ENCODE peak calls at places on chromosomes 3 and 15, in nine cellular contexts. W is mucosa of descending colon; I is lower lobe of right lung; H is psoas muscle; M is GM23248; Q is HFF-Myc; L is CD8-positive, alpha-beta memory T cell; X is colonic mucosa; V is tibial nerve. P is an unnamed sample.

GRCh38 chr15:41955807-41956525 is 16.4 kb downstream of the EHD4 start:
- DNase-seq in L (no peak), X (no peak), I (no peak), M (no peak), H (no peak), W (no peak), V (no peak), Q (no peak), P (no peak)

GRCh38 chr15:23646165-23647000 is 1.3 kb downstream of the MAGEL2 start:
- DNase-seq in H (peak), M (no peak), Q (no peak), V (no peak), L (no peak), X (no peak), I (peak), W (peak), P (no peak)

GRCh38 chr15:85036716-85037115 is 55.1 kb downstream of the PDE8A start:
- DNase-seq in M (no peak), I (no peak), H (no peak), Q (no peak), L (no peak), V (no peak), X (no peak), W (no peak), P (no peak)

GRCh38 chr15:70873232-70874054 is 18.8 kb downstream of the THAP10 start:
- DNase-seq in L (no peak), V (no peak), W (no peak), X (no peak), H (no peak), M (no peak), I (no peak), Q (no peak), P (no peak)

GRCh38 chr3:17640466-17640865 is 102.0 kb downstream of the TBC1D5 start:
- DNase-seq in H (no peak), Q (no peak), W (no peak), X (no peak), V (no peak), M (peak), L (no peak), I (no peak), P (peak)

GRCh38 chr3:57627976-57628375 is 30.8 kb upstream of the ARF4 start:
- DNase-seq in V (no peak), H (no peak), Q (no peak), M (no peak), W (no peak), L (no peak), I (no peak), X (no peak), P (no peak)

GRCh38 chr3:170414202-170414663 is 4.4 kb upstream of the CLDN11 start:
- DNase-seq in L (peak), Q (peak), M (peak), H (no peak), V (peak), X (no peak), W (no peak), I (no peak), P (peak)

GRCh38 chr15:47972738-47973137 is 148.1 kb upstream of the SLC24A5 start:
- DNase-seq in V (no peak), M (no peak), W (no peak), L (no peak), I (no peak), Q (no peak), H (no peak), X (no peak), P (no peak)

GRCh38 chr3:105402287-105402801 is 35.6 kb downstream of the ALCAM start:
- DNase-seq in W (no peak), V (no peak), L (no peak), I (no peak), H (no peak), M (peak), X (no peak), Q (no peak), P (peak)

GRCh38 chr3:196177967-196178366 is 33.2 kb downstream of the ZDHHC19 start:
- DNase-seq in L (no peak), V (no peak), Q (no peak), I (no peak), H (peak), M (no peak), X (peak), W (no peak), P (no peak)

GRCh38 chr3:48402281-48402732 is 27.6 kb downstream of the PLXNB1 start:
- DNase-seq in X (peak), Q (peak), V (peak), I (peak), W (peak), M (peak), L (no peak), H (peak), P (peak)

GRCh38 chr3:60202052-60202753 is 1049.0 kb downstream of the FHIT start:
- DNase-seq in V (no peak), H (no peak), Q (no peak), M (no peak), W (no peak), L (no peak), I (no peak), X (no peak), P (no peak)

GRCh38 chr15:72534522-72534921 is 60.4 kb downstream of the ARIH1 start:
- DNase-seq in L (peak), X (no peak), H (no peak), Q (no peak), M (no peak), I (no peak), V (no peak), W (no peak), P (no peak)

GRCh38 chr15:75036269-75036668 is 12.9 kb downstream of the PPCDC start:
- DNase-seq in L (no peak), M (peak), H (no peak), I (no peak), X (peak), W (no peak), Q (no peak), V (no peak), P (peak)

GRCh38 chr3:195240171-195240701 is 30.7 kb downstream of the XXYLT1 start:
- DNase-seq in H (peak), Q (no peak), I (peak), V (no peak), M (no peak), W (peak), X (peak), L (no peak), P (no peak)

GRCh38 chr15:77032052-77032646 is 37.2 kb downstream of the PSTPIP1 start:
- DNase-seq in M (no peak), W (peak), X (peak), V (no peak), Q (no peak), H (peak), L (no peak), I (peak), P (no peak)

GRCh38 chr3:102673271-102674115 is 238.7 kb downstream of the ZPLD1 start:
- DNase-seq in W (peak), V (peak), L (peak), I (peak), Q (peak), H (peak), X (peak), M (peak), P (peak)

GRCh38 chr3:151724846-151725562 is 8.7 kb upstream of the AADACL2 start:
- DNase-seq in L (no peak), X (no peak), I (no peak), V (no peak), W (no peak), Q (peak), M (no peak), H (no peak), P (no peak)

GRCh38 chr3:31377045-31377642 is 155.6 kb upstream of the STT3B start:
- DNase-seq in M (peak), L (no peak), X (no peak), H (no peak), W (no peak), V (no peak), I (no peak), Q (peak), P (peak)

GRCh38 chr15:42141795-42142667 is 14.4 kb downstream of the PLA2G4F start:
- DNase-seq in L (no peak), W (no peak), H (no peak), I (no peak), M (no peak), Q (no peak), X (no peak), V (no peak), P (no peak)

GRCh38 chr15:40338921-40339620 is 1.7 kb downstream of the CCDC9B start:
- DNase-seq in Q (no peak), M (peak), I (no peak), W (no peak), L (no peak), X (peak), V (no peak), H (peak), P (peak)

GRCh38 chr3:49570033-49570654 is 15.9 kb downstream of the BSN start:
- DNase-seq in W (no peak), X (no peak), H (no peak), L (no peak), Q (no peak), V (no peak), M (no peak), I (no peak), P (no peak)

GRCh38 chr15:67882487-67883227 is 42.8 kb upstream of the RNU6-1 start:
- DNase-seq in V (no peak), W (no peak), Q (no peak), M (no peak), H (no peak), L (peak), I (no peak), X (no peak), P (peak)

GRCh38 chr3:50652709-50653108 is 22.0 kb upstream of the DOCK3 start:
- DNase-seq in L (peak), V (no peak), I (no peak), X (peak), H (peak), M (no peak), Q (no peak), W (no peak), P (peak)

GRCh38 chr3:195173696-195174095 is 97.3 kb downstream of the XXYLT1 start:
- DNase-seq in X (no peak), V (no peak), Q (no peak), M (no peak), H (no peak), I (no peak), W (no peak), L (no peak), P (no peak)

GRCh38 chr3:127745656-127746399 is 73.1 kb downstream of the ABTB1 start:
- DNase-seq in Q (no peak), X (no peak), W (no peak), H (no peak), L (no peak), I (no peak), M (no peak), V (no peak), P (no peak)

GRCh38 chr3:159892171-159892791 is 96.4 kb upstream of the IL12A start:
- DNase-seq in M (no peak), W (no peak), Q (no peak), X (no peak), H (peak), V (no peak), I (no peak), L (no peak), P (no peak)

GRCh38 chr3:156148946-156149348 is 28.6 kb downstream of the KCNAB1 start:
- DNase-seq in M (no peak), I (no peak), H (no peak), Q (no peak), V (peak), L (no peak), W (no peak), X (no peak), P (no peak)

GRCh38 chr3:10194328-10195071 is 29.8 kb downstream of the IRAK2 start:
- DNase-seq in M (peak), Q (no peak), W (peak), I (no peak), H (peak), L (peak), V (no peak), X (no peak), P (peak)

GRCh38 chr3:101898752-101899169 is 49.4 kb downstream of the NFKBIZ start:
- DNase-seq in L (no peak), I (no peak), H (no peak), X (no peak), M (no peak), Q (no peak), V (peak), W (no peak), P (no peak)

GRCh38 chr3:170808041-170808440 is 62.0 kb downstream of the RPL22L1 start:
- DNase-seq in L (no peak), W (no peak), V (no peak), X (no peak), M (no peak), Q (no peak), I (no peak), H (no peak), P (no peak)

GRCh38 chr3:21544076-21544462 is 206.9 kb downstream of the ZNF385D start:
- DNase-seq in L (no peak), I (no peak), Q (no peak), M (peak), V (no peak), H (no peak), X (no peak), W (no peak), P (no peak)

DNA sequence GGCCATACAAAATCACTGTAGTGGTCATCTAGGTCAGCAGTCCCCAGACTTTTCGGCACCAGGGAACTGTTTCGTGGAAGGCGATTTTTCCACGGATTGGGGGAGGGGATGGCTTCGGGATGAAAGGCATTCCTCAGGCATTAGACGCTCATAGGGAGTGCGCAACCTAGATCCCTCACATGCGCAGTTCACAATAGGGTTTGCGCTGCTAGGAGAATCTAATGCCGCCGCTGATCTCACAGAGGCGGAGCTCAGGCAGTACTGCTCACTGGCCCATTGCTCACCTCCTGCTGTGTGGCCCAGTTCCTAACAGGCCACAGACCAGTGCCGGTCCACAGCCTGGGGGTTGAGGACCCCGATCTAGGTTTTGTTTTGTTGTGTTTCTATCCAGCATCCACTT is 200.1 kb downstream of the SLC9A9 start:
- DNase-seq in I (no peak), V (no peak), W (no peak), M (no peak), L (no peak), X (no peak), Q (no peak), H (no peak), P (no peak)
- H3K4me3 ChIP-seq in I (no peak), V (no peak), W (no peak), M (no peak), L (no peak), X (no peak), Q (no peak), H (no peak), P (no peak)

GRCh38 chr15:29139540-29140459 is 129.8 kb downstream of the NSMCE3 start:
- DNase-seq in V (no peak), H (peak), L (peak), M (peak), Q (no peak), W (peak), I (no peak), X (peak), P (peak)
- H3K4me3 ChIP-seq in V (no peak), H (no peak), L (no peak), M (peak), Q (no peak), W (no peak), I (no peak), X (no peak), P (no peak)

GRCh38 chr15:55250951-55251350 is 38.7 kb downstream of the RAB27A start:
- DNase-seq in V (no peak), W (no peak), M (no peak), L (peak), H (no peak), Q (no peak), X (no peak), I (no peak), P (no peak)
- H3K4me3 ChIP-seq in V (no peak), W (no peak), M (no peak), L (peak), H (no peak), Q (no peak), X (no peak), I (no peak), P (no peak)

GRCh38 chr3:42852443-42852842 is 23.2 kb downstream of the CYP8B1 start:
- DNase-seq in Q (no peak), M (peak), X (no peak), L (no peak), W (no peak), H (no peak), V (peak), I (no peak), P (peak)
- H3K4me3 ChIP-seq in Q (no peak), M (no peak), X (no peak), L (no peak), W (no peak), H (no peak), V (no peak), I (no peak), P (no peak)

GRCh38 chr15:98898122-98898521 is 109.5 kb downstream of the PGPEP1L start:
- DNase-seq in V (no peak), I (no peak), W (no peak), X (no peak), M (no peak), Q (no peak), H (no peak), L (no peak), P (no peak)

GRCh38 chr15:98894312-98894711 is 113.3 kb downstream of the PGPEP1L start:
- DNase-seq in Q (no peak), L (no peak), W (no peak), H (no peak), M (no peak), V (no peak), X (no peak), I (no peak), P (no peak)

GRCh38 chr15:98893407-98893806 is 114.2 kb downstream of the PGPEP1L start:
- DNase-seq in W (no peak), Q (no peak), X (no peak), M (no peak), H (no peak), I (no peak), L (no peak), V (no peak), P (no peak)

GRCh38 chr15:98896802-98897732 is 110.5 kb downstream of the PGPEP1L start:
- DNase-seq in I (no peak), V (peak), M (peak), L (no peak), W (no peak), H (no peak), X (no peak), Q (peak), P (peak)

DNA sequence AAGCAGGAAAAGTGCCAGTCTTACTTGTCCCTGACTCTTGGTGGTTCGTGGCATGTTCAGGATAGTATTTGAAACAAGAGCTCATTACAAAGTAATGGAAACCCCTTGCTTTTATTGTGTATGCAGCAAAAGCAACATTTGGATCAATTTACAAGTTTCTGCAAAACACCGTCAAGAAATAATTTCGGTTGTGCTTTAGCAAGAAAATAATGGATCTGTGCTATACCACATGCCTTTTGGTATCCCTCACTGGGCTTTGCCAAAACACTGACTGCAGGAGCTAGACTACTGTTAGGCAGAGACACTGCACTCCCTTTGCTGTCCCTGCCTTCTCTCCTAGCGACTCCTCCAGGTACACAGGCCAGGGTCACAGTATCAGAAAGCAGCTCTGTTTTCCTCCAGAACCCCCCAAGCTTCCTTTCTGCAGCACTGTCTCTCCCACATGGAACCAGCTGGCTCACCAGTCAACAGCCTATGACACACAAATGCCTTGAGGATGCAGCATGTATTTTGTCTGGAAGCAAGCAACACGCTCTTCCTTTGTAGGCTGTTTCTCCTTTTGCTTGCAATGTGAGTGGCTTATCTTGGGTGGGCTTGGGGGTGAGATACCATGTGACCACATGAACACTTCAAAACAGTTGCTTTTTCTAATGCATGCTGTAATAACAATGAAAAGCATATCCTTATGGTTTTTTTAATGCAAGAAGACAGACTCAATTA is 111.4 kb downstream of the PGPEP1L start:
- DNase-seq in V (no peak), M (peak), X (no peak), W (no peak), H (no peak), L (no peak), Q (no peak), I (no peak), P (peak)
- H3K4me3 ChIP-seq in V (no peak), M (peak), X (no peak), W (no peak), H (no peak), L (no peak), Q (no peak), I (no peak), P (no peak)

GRCh38 chr3:138598534-138598933 is 4.5 kb upstream of the CEP70 start:
- DNase-seq in V (no peak), Q (no peak), H (no peak), W (no peak), M (no peak), I (no peak), X (no peak), L (no peak), P (no peak)

GRCh38 chr3:138594935-138595259 is 837 bp upstream of the CEP70 start:
- DNase-seq in I (no peak), V (no peak), M (no peak), X (no peak), H (no peak), Q (no peak), W (no peak), L (no peak), P (no peak)

GRCh38 chr3:138591392-138591791 is 2.7 kb downstream of the CEP70 start:
- DNase-seq in X (no peak), M (no peak), Q (no peak), W (no peak), I (no peak), V (no peak), H (no peak), L (no peak), P (no peak)

GRCh38 chr3:138593488-138594149 is 441 bp downstream of the CEP70 start:
- DNase-seq in H (no peak), Q (no peak), I (no peak), W (no peak), V (no peak), L (no peak), X (peak), M (peak), P (peak)

DNA sequence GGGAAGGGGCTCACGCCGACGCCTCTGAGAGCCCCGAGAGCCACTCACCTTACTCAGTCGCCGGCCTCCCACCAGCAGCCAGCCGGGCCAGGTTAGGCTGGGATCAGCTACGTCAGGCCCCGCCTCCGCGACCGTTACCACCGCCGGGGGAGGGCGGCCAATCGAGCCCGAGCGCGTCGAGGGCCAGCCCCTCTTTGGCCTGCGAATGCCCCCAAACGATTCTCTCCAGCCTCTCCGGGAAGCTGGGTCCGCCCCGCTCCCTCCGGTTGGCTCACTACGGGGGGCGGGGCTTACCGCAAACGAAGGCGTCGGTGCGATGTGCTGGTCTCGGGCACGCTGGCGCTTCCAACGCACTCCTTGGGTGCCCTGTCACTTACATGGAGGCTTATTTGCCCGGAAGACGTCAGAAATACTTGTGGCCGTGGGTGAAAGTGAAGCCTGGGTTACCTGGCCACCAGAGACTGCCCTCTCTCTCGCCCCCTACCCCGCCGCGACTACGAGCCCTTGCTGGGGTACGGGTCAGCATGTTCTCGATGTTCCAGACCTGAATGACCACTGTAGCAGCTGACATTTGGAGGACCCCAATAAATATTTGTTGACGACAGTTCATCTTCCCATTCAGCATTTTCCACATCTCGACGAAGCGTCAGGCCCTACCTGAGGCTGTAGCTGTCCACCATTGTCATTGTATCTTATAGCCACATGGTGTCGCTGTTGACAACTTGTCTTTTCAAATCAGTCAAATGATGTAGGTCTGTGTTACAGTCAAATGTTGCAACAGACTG is at the start of gene CEP70:
- DNase-seq in Q (peak), X (peak), I (peak), H (peak), L (peak), M (peak), V (peak), W (peak), P (peak)
- H3K4me3 ChIP-seq in Q (peak), X (peak), I (peak), H (peak), L (peak), M (peak), V (peak), W (peak), P (peak)

GRCh38 chr3:123760817-123761216 is 123.3 kb downstream of the MYLK start:
- DNase-seq in L (no peak), I (no peak), X (peak), V (no peak), M (no peak), Q (no peak), W (no peak), H (no peak), P (no peak)
- H3K4me3 ChIP-seq in L (no peak), I (no peak), X (no peak), V (no peak), M (no peak), Q (no peak), W (no peak), H (no peak), P (no peak)

P was measured in epithelial cell of esophagus.